ENCODE peak calls at places on chromosomes 6 and 20, in five cellular contexts. One of them, this sample, is unnamed.

GRCh38 chr6:593139-593906 is 63.6 kb downstream of the HUS1B start:
- DNase-seq in renal cortical epithelial cell: peak
- DNase-seq in Daoy: peak
- DNase-seq in naive thymus-derived CD8-positive, alpha-beta T cell: peak
- DNase-seq in stimulated activated CD8-positive, alpha-beta memory T cell treated with anti-CD3 and anti-CD28 coated beads, Interleukin-4, amount 100 ng/mL, for 4 hours: peak
- DNase-seq in this sample: peak

GRCh38 chr6:126535138-126535537 is 195.2 kb downstream of the CENPW start:
- DNase-seq in renal cortical epithelial cell: no peak
- DNase-seq in Daoy: no peak
- DNase-seq in naive thymus-derived CD8-positive, alpha-beta T cell: no peak
- DNase-seq in stimulated activated CD8-positive, alpha-beta memory T cell treated with anti-CD3 and anti-CD28 coated beads, Interleukin-4, amount 100 ng/mL, for 4 hours: no peak
- DNase-seq in this sample: no peak

GRCh38 chr6:56693246-56693607 is 50.5 kb upstream of the DST start:
- DNase-seq in renal cortical epithelial cell: peak
- DNase-seq in Daoy: peak
- DNase-seq in naive thymus-derived CD8-positive, alpha-beta T cell: no peak
- DNase-seq in stimulated activated CD8-positive, alpha-beta memory T cell treated with anti-CD3 and anti-CD28 coated beads, Interleukin-4, amount 100 ng/mL, for 4 hours: no peak
- DNase-seq in this sample: peak

GRCh38 chr6:105587349-105588115 is 184.7 kb upstream of the PREP start:
- DNase-seq in renal cortical epithelial cell: no peak
- DNase-seq in Daoy: peak
- DNase-seq in naive thymus-derived CD8-positive, alpha-beta T cell: no peak
- DNase-seq in stimulated activated CD8-positive, alpha-beta memory T cell treated with anti-CD3 and anti-CD28 coated beads, Interleukin-4, amount 100 ng/mL, for 4 hours: no peak
- DNase-seq in this sample: peak

GRCh38 chr6:138308728-138309110 is 69.0 kb upstream of the SMIM28 start:
- DNase-seq in renal cortical epithelial cell: no peak
- DNase-seq in Daoy: no peak
- DNase-seq in naive thymus-derived CD8-positive, alpha-beta T cell: no peak
- DNase-seq in stimulated activated CD8-positive, alpha-beta memory T cell treated with anti-CD3 and anti-CD28 coated beads, Interleukin-4, amount 100 ng/mL, for 4 hours: no peak
- DNase-seq in this sample: no peak

GRCh38 chr6:131060311-131060710 is 2.7 kb downstream of the EPB41L2 start:
- DNase-seq in renal cortical epithelial cell: peak
- DNase-seq in Daoy: no peak
- DNase-seq in naive thymus-derived CD8-positive, alpha-beta T cell: no peak
- DNase-seq in stimulated activated CD8-positive, alpha-beta memory T cell treated with anti-CD3 and anti-CD28 coated beads, Interleukin-4, amount 100 ng/mL, for 4 hours: no peak
- DNase-seq in this sample: no peak

GRCh38 chr20:8254911-8255582 is 123.0 kb downstream of the PLCB1 start:
- DNase-seq in renal cortical epithelial cell: peak
- DNase-seq in Daoy: no peak
- DNase-seq in naive thymus-derived CD8-positive, alpha-beta T cell: no peak
- DNase-seq in stimulated activated CD8-positive, alpha-beta memory T cell treated with anti-CD3 and anti-CD28 coated beads, Interleukin-4, amount 100 ng/mL, for 4 hours: no peak
- DNase-seq in this sample: no peak

GRCh38 chr20:42041000-42041565 is 422.9 kb upstream of the CHD6 start:
- DNase-seq in renal cortical epithelial cell: no peak
- DNase-seq in Daoy: no peak
- DNase-seq in naive thymus-derived CD8-positive, alpha-beta T cell: no peak
- DNase-seq in stimulated activated CD8-positive, alpha-beta memory T cell treated with anti-CD3 and anti-CD28 coated beads, Interleukin-4, amount 100 ng/mL, for 4 hours: no peak
- DNase-seq in this sample: no peak

GRCh38 chr20:819680-820327 is 13.7 kb upstream of the FAM110A start:
- DNase-seq in renal cortical epithelial cell: no peak
- DNase-seq in Daoy: no peak
- DNase-seq in naive thymus-derived CD8-positive, alpha-beta T cell: no peak
- DNase-seq in stimulated activated CD8-positive, alpha-beta memory T cell treated with anti-CD3 and anti-CD28 coated beads, Interleukin-4, amount 100 ng/mL, for 4 hours: no peak
- DNase-seq in this sample: no peak

GRCh38 chr20:43666376-43667328 is at the start of gene MYBL2:
- DNase-seq in renal cortical epithelial cell: no peak
- DNase-seq in Daoy: peak
- DNase-seq in naive thymus-derived CD8-positive, alpha-beta T cell: peak
- DNase-seq in stimulated activated CD8-positive, alpha-beta memory T cell treated with anti-CD3 and anti-CD28 coated beads, Interleukin-4, amount 100 ng/mL, for 4 hours: peak
- DNase-seq in this sample: peak

GRCh38 chr20:11716239-11716944 is 201.3 kb upstream of the BTBD3 start:
- DNase-seq in renal cortical epithelial cell: peak
- DNase-seq in Daoy: peak
- DNase-seq in naive thymus-derived CD8-positive, alpha-beta T cell: no peak
- DNase-seq in stimulated activated CD8-positive, alpha-beta memory T cell treated with anti-CD3 and anti-CD28 coated beads, Interleukin-4, amount 100 ng/mL, for 4 hours: no peak
- DNase-seq in this sample: peak

GRCh38 chr6:20159781-20160540 is 52.3 kb downstream of the MBOAT1 start:
- DNase-seq in renal cortical epithelial cell: no peak
- DNase-seq in Daoy: no peak
- DNase-seq in naive thymus-derived CD8-positive, alpha-beta T cell: no peak
- DNase-seq in stimulated activated CD8-positive, alpha-beta memory T cell treated with anti-CD3 and anti-CD28 coated beads, Interleukin-4, amount 100 ng/mL, for 4 hours: no peak
- DNase-seq in this sample: no peak

GRCh38 chr20:56017560-56017959 is 12.2 kb upstream of the CBLN4 start:
- DNase-seq in renal cortical epithelial cell: no peak
- DNase-seq in Daoy: no peak
- DNase-seq in naive thymus-derived CD8-positive, alpha-beta T cell: no peak
- DNase-seq in stimulated activated CD8-positive, alpha-beta memory T cell treated with anti-CD3 and anti-CD28 coated beads, Interleukin-4, amount 100 ng/mL, for 4 hours: no peak
- DNase-seq in this sample: no peak

GRCh38 chr6:79048611-79049010 is 29.4 kb downstream of the PHIP start:
- DNase-seq in renal cortical epithelial cell: peak
- DNase-seq in Daoy: peak
- DNase-seq in naive thymus-derived CD8-positive, alpha-beta T cell: no peak
- DNase-seq in stimulated activated CD8-positive, alpha-beta memory T cell treated with anti-CD3 and anti-CD28 coated beads, Interleukin-4, amount 100 ng/mL, for 4 hours: no peak
- DNase-seq in this sample: peak

GRCh38 chr6:21098744-21099143 is 494.8 kb upstream of the SOX4 start:
- DNase-seq in renal cortical epithelial cell: no peak
- DNase-seq in Daoy: no peak
- DNase-seq in naive thymus-derived CD8-positive, alpha-beta T cell: no peak
- DNase-seq in stimulated activated CD8-positive, alpha-beta memory T cell treated with anti-CD3 and anti-CD28 coated beads, Interleukin-4, amount 100 ng/mL, for 4 hours: no peak
- DNase-seq in this sample: no peak

GRCh38 chr6:46042355-46042999 is 26.8 kb upstream of the CLIC5 start:
- DNase-seq in renal cortical epithelial cell: peak
- DNase-seq in Daoy: peak
- DNase-seq in naive thymus-derived CD8-positive, alpha-beta T cell: no peak
- DNase-seq in stimulated activated CD8-positive, alpha-beta memory T cell treated with anti-CD3 and anti-CD28 coated beads, Interleukin-4, amount 100 ng/mL, for 4 hours: no peak
- DNase-seq in this sample: peak

GRCh38 chr6:21151178-21151956 is 442.2 kb upstream of the SOX4 start:
- DNase-seq in renal cortical epithelial cell: peak
- DNase-seq in Daoy: no peak
- DNase-seq in naive thymus-derived CD8-positive, alpha-beta T cell: no peak
- DNase-seq in stimulated activated CD8-positive, alpha-beta memory T cell treated with anti-CD3 and anti-CD28 coated beads, Interleukin-4, amount 100 ng/mL, for 4 hours: no peak
- DNase-seq in this sample: no peak

GRCh38 chr6:10400330-10400729 is 14.5 kb downstream of the TFAP2A start:
- DNase-seq in renal cortical epithelial cell: no peak
- DNase-seq in Daoy: no peak
- DNase-seq in naive thymus-derived CD8-positive, alpha-beta T cell: no peak
- DNase-seq in stimulated activated CD8-positive, alpha-beta memory T cell treated with anti-CD3 and anti-CD28 coated beads, Interleukin-4, amount 100 ng/mL, for 4 hours: no peak
- DNase-seq in this sample: no peak

GRCh38 chr20:16040742-16041141 is 532.5 kb downstream of the KIF16B start:
- DNase-seq in renal cortical epithelial cell: no peak
- DNase-seq in Daoy: no peak
- DNase-seq in naive thymus-derived CD8-positive, alpha-beta T cell: no peak
- DNase-seq in stimulated activated CD8-positive, alpha-beta memory T cell treated with anti-CD3 and anti-CD28 coated beads, Interleukin-4, amount 100 ng/mL, for 4 hours: no peak
- DNase-seq in this sample: no peak

GRCh38 chr6:1524040-1524480 is 85.7 kb upstream of the FOXC1 start:
- DNase-seq in renal cortical epithelial cell: peak
- DNase-seq in Daoy: peak
- DNase-seq in naive thymus-derived CD8-positive, alpha-beta T cell: peak
- DNase-seq in stimulated activated CD8-positive, alpha-beta memory T cell treated with anti-CD3 and anti-CD28 coated beads, Interleukin-4, amount 100 ng/mL, for 4 hours: peak
- DNase-seq in this sample: no peak

GRCh38 chr20:52494244-52494643 is 302.7 kb upstream of the ZFP64 start:
- DNase-seq in renal cortical epithelial cell: peak
- DNase-seq in Daoy: peak
- DNase-seq in naive thymus-derived CD8-positive, alpha-beta T cell: no peak
- DNase-seq in stimulated activated CD8-positive, alpha-beta memory T cell treated with anti-CD3 and anti-CD28 coated beads, Interleukin-4, amount 100 ng/mL, for 4 hours: peak
- DNase-seq in this sample: peak